ENCODE peak calls at places on chromosomes 4 and X, in eight cellular contexts. One of them, this sample, is unnamed.

GRCh38 chr4:56995525-56995924 is 16.8 kb downstream of the POLR2B start:
- DNase-seq in kidney epithelial cell: no peak
- DNase-seq in WTC11: no peak
- DNase-seq in AG04450: peak; percentile 87
- DNase-seq in bronchial epithelial cell: no peak
- DNase-seq in transverse colon: peak; percentile 53
- DNase-seq in body of pancreas: peak; percentile 62
- DNase-seq in gastrocnemius medialis: peak; percentile 69
- DNase-seq in this sample: peak; percentile 53

GRCh38 chr4:76781698-76782595 is 116.0 kb downstream of the SOWAHB start:
- DNase-seq in kidney epithelial cell: peak; percentile 84
- DNase-seq in WTC11: no peak
- DNase-seq in AG04450: peak; percentile 91
- DNase-seq in bronchial epithelial cell: peak; percentile 100
- DNase-seq in transverse colon: no peak
- DNase-seq in body of pancreas: no peak
- DNase-seq in gastrocnemius medialis: no peak
- DNase-seq in this sample: peak; percentile 96

GRCh38 chr4:147479817-147480216 is 1.1 kb upstream of the EDNRA start:
- DNase-seq in kidney epithelial cell: no peak
- DNase-seq in WTC11: no peak
- DNase-seq in AG04450: no peak
- DNase-seq in bronchial epithelial cell: peak; percentile 78
- DNase-seq in transverse colon: no peak
- DNase-seq in body of pancreas: peak; percentile 16
- DNase-seq in gastrocnemius medialis: no peak
- DNase-seq in this sample: peak; percentile 18

GRCh38 chr4:115187136-115187535 is 73.7 kb upstream of the NDST4 start:
- DNase-seq in kidney epithelial cell: no peak
- DNase-seq in WTC11: no peak
- DNase-seq in AG04450: no peak
- DNase-seq in bronchial epithelial cell: peak; percentile 17
- DNase-seq in transverse colon: no peak
- DNase-seq in body of pancreas: no peak
- DNase-seq in gastrocnemius medialis: no peak
- DNase-seq in this sample: no peak

GRCh38 chr4:3572363-3572762 is 40.1 kb upstream of the LRPAP1 start:
- DNase-seq in kidney epithelial cell: no peak
- DNase-seq in WTC11: peak; percentile 48
- DNase-seq in AG04450: no peak
- DNase-seq in bronchial epithelial cell: no peak
- DNase-seq in transverse colon: no peak
- DNase-seq in body of pancreas: no peak
- DNase-seq in gastrocnemius medialis: no peak
- DNase-seq in this sample: no peak

GRCh38 chrX:38805294-38806053 is 4.2 kb downstream of the MID1IP1 start:
- DNase-seq in kidney epithelial cell: no peak
- DNase-seq in WTC11: peak; percentile 25
- DNase-seq in AG04450: peak; percentile 43
- DNase-seq in bronchial epithelial cell: peak; percentile 60
- DNase-seq in transverse colon: peak; percentile 71
- DNase-seq in body of pancreas: peak; percentile 74
- DNase-seq in gastrocnemius medialis: peak; percentile 75
- DNase-seq in this sample: peak; percentile 51

GRCh38 chrX:118355225-118355920 is 9.5 kb downstream of the WDR44 start:
- DNase-seq in kidney epithelial cell: no peak
- DNase-seq in WTC11: no peak
- DNase-seq in AG04450: no peak
- DNase-seq in bronchial epithelial cell: peak; percentile 49
- DNase-seq in transverse colon: no peak
- DNase-seq in body of pancreas: no peak
- DNase-seq in gastrocnemius medialis: no peak
- DNase-seq in this sample: no peak

GRCh38 chr4:7390906-7391636 is 43.7 kb downstream of the PSAPL1 start:
- DNase-seq in kidney epithelial cell: no peak
- DNase-seq in WTC11: no peak
- DNase-seq in AG04450: no peak
- DNase-seq in bronchial epithelial cell: no peak
- DNase-seq in transverse colon: no peak
- DNase-seq in body of pancreas: peak; percentile 2
- DNase-seq in gastrocnemius medialis: no peak
- DNase-seq in this sample: no peak

GRCh38 chr4:184096561-184097239 is 121.0 kb downstream of the ENPP6 start:
- DNase-seq in kidney epithelial cell: no peak
- DNase-seq in WTC11: no peak
- DNase-seq in AG04450: no peak
- DNase-seq in bronchial epithelial cell: no peak
- DNase-seq in transverse colon: no peak
- DNase-seq in body of pancreas: no peak
- DNase-seq in gastrocnemius medialis: no peak
- DNase-seq in this sample: peak; percentile 40

GRCh38 chr4:15153662-15154061 is 151.4 kb downstream of the CPEB2 start:
- DNase-seq in kidney epithelial cell: no peak
- DNase-seq in WTC11: no peak
- DNase-seq in AG04450: no peak
- DNase-seq in bronchial epithelial cell: no peak
- DNase-seq in transverse colon: no peak
- DNase-seq in body of pancreas: no peak
- DNase-seq in gastrocnemius medialis: no peak
- DNase-seq in this sample: no peak

GRCh38 chrX:47796433-47796906 is 40.2 kb upstream of the ZNF81 start:
- DNase-seq in kidney epithelial cell: no peak
- DNase-seq in WTC11: no peak
- DNase-seq in AG04450: peak; percentile 18
- DNase-seq in bronchial epithelial cell: peak; percentile 81
- DNase-seq in transverse colon: no peak
- DNase-seq in body of pancreas: no peak
- DNase-seq in gastrocnemius medialis: no peak
- DNase-seq in this sample: peak; percentile 20

GRCh38 chr4:7324651-7325121 is 110.0 kb downstream of the PSAPL1 start:
- DNase-seq in kidney epithelial cell: no peak
- DNase-seq in WTC11: no peak
- DNase-seq in AG04450: no peak
- DNase-seq in bronchial epithelial cell: no peak
- DNase-seq in transverse colon: no peak
- DNase-seq in body of pancreas: no peak
- DNase-seq in gastrocnemius medialis: no peak
- DNase-seq in this sample: no peak

GRCh38 chrX:21745756-21746155 is 12.2 kb downstream of the SMPX start:
- DNase-seq in kidney epithelial cell: no peak
- DNase-seq in WTC11: peak; percentile 25
- DNase-seq in AG04450: no peak
- DNase-seq in bronchial epithelial cell: no peak
- DNase-seq in transverse colon: peak; percentile 28
- DNase-seq in body of pancreas: peak; percentile 25
- DNase-seq in gastrocnemius medialis: peak; percentile 42
- DNase-seq in this sample: no peak
- TF ChIP-seq CTCF in kidney epithelial cell: peak; percentile 54
- TF ChIP-seq CTCF in WTC11: no peak
- TF ChIP-seq CTCF in AG04450: peak; percentile 55
- TF ChIP-seq CTCF in bronchial epithelial cell: peak; percentile 52
- TF ChIP-seq CTCF in transverse colon: peak; percentile 33
- TF ChIP-seq CTCF in body of pancreas: peak; percentile 57
- TF ChIP-seq CTCF in gastrocnemius medialis: peak; percentile 38
- TF ChIP-seq CTCF in this sample: peak; percentile 55

GRCh38 chr4:152989554-152989970 is 53.4 kb downstream of the FHDC1 start:
- DNase-seq in kidney epithelial cell: no peak
- DNase-seq in WTC11: no peak
- DNase-seq in AG04450: no peak
- DNase-seq in bronchial epithelial cell: no peak
- DNase-seq in transverse colon: peak; percentile 50
- DNase-seq in body of pancreas: no peak
- DNase-seq in gastrocnemius medialis: no peak
- DNase-seq in this sample: no peak

GRCh38 chr4:152990471-152991131 is 54.5 kb downstream of the FHDC1 start:
- DNase-seq in kidney epithelial cell: no peak
- DNase-seq in WTC11: no peak
- DNase-seq in AG04450: no peak
- DNase-seq in bronchial epithelial cell: no peak
- DNase-seq in transverse colon: no peak
- DNase-seq in body of pancreas: no peak
- DNase-seq in gastrocnemius medialis: no peak
- DNase-seq in this sample: no peak

GRCh38 chr4:152992027-152992426 is 55.9 kb downstream of the FHDC1 start:
- DNase-seq in kidney epithelial cell: no peak
- DNase-seq in WTC11: no peak
- DNase-seq in AG04450: no peak
- DNase-seq in bronchial epithelial cell: peak; percentile 99
- DNase-seq in transverse colon: peak; percentile 36
- DNase-seq in body of pancreas: no peak
- DNase-seq in gastrocnemius medialis: no peak
- DNase-seq in this sample: no peak

GRCh38 chr4:152991361-152991760 is 55.2 kb downstream of the FHDC1 start:
- DNase-seq in kidney epithelial cell: no peak
- DNase-seq in WTC11: no peak
- DNase-seq in AG04450: no peak
- DNase-seq in bronchial epithelial cell: no peak
- DNase-seq in transverse colon: no peak
- DNase-seq in body of pancreas: no peak
- DNase-seq in gastrocnemius medialis: no peak
- DNase-seq in this sample: no peak

DNA sequence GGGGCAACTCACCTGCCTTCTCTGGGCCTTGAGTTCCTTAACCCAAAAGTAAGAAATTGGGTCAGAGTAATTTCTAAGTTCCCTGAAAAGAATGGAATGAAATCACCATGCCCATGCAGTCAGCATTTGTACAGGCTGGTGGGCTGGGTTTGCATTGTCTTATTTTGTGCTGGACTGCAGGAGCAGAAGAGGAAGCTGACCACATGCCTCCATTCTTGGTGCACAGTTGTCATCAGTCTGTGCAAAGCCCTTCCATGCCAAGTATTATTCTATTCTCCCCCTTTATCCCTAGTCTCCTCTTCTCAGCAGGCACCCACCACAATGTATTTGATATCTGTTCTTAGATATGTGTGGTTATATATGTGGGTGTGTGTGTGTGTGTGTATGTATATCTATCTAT is 56.4 kb downstream of the FHDC1 start:
- DNase-seq in kidney epithelial cell: no peak
- DNase-seq in WTC11: no peak
- DNase-seq in AG04450: no peak
- DNase-seq in bronchial epithelial cell: no peak
- DNase-seq in transverse colon: no peak
- DNase-seq in body of pancreas: no peak
- DNase-seq in gastrocnemius medialis: no peak
- DNase-seq in this sample: no peak
- TF ChIP-seq CTCF in kidney epithelial cell: no peak
- TF ChIP-seq CTCF in WTC11: no peak
- TF ChIP-seq CTCF in AG04450: no peak
- TF ChIP-seq CTCF in bronchial epithelial cell: no peak
- TF ChIP-seq CTCF in transverse colon: no peak
- TF ChIP-seq CTCF in body of pancreas: no peak
- TF ChIP-seq CTCF in gastrocnemius medialis: no peak
- TF ChIP-seq CTCF in this sample: no peak

DNA sequence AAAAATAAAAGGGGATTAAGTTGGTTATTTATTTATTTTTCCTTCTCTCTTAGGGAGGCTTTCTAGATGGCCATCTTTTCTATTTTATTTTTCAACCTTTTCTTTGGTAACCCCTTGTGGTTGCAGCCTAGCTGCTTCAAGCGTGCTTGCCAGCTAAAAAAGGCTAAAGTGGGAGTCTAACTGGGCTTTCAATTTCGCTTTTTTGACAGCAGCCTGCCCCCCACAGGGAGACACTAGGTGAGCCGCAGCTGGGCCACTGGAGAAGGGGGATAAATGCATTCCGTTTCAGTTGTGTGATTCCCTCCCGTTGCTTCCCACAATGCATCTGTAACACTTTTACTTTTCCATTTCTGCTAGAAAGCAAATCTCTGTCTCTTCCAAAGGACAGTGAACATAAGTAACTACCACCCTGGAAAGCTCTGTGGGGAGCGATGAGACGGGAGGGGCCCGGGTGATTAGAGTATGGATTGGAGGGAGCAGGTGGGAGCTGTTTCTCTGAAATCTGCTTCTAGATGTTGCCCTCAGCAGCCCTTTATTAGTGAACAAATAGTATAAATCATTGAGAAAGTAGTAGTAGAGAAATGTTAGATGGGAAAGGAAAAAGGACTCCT is 86.2 kb upstream of the RAPGEF2 start:
- DNase-seq in kidney epithelial cell: peak; percentile 29
- DNase-seq in WTC11: peak; percentile 63
- DNase-seq in AG04450: no peak
- DNase-seq in bronchial epithelial cell: no peak
- DNase-seq in transverse colon: peak; percentile 34
- DNase-seq in body of pancreas: no peak
- DNase-seq in gastrocnemius medialis: no peak
- DNase-seq in this sample: no peak
- TF ChIP-seq CTCF in kidney epithelial cell: peak; percentile 50
- TF ChIP-seq CTCF in WTC11: no peak
- TF ChIP-seq CTCF in AG04450: peak; percentile 41
- TF ChIP-seq CTCF in bronchial epithelial cell: no peak
- TF ChIP-seq CTCF in transverse colon: no peak
- TF ChIP-seq CTCF in body of pancreas: peak; percentile 8
- TF ChIP-seq CTCF in gastrocnemius medialis: no peak
- TF ChIP-seq CTCF in this sample: no peak

DNA sequence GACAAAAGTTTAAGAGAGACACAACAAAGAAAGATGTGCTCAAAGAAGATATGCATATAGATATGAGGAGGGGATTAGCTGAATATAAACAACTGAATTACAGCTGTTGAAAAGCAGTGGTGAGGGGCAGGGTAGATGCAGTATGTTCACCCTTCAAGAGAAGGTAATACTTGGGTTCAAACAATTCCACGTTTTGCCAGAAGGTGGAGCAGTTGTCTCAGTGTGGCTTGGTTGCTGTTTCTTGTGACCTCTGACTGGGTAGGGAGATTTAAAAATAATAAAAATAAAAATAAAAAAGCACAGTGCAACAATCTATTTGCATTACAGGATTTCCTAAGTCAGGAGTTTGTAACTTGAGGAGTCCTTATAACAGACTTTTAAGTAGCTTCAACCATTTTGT is 23.3 kb downstream of the PHOX2B start:
- DNase-seq in kidney epithelial cell: no peak
- DNase-seq in WTC11: peak; percentile 33
- DNase-seq in AG04450: no peak
- DNase-seq in bronchial epithelial cell: no peak
- DNase-seq in transverse colon: no peak
- DNase-seq in body of pancreas: no peak
- DNase-seq in gastrocnemius medialis: no peak
- DNase-seq in this sample: no peak
- TF ChIP-seq CTCF in kidney epithelial cell: peak; percentile 23
- TF ChIP-seq CTCF in WTC11: peak; percentile 37
- TF ChIP-seq CTCF in AG04450: peak; percentile 19
- TF ChIP-seq CTCF in bronchial epithelial cell: no peak
- TF ChIP-seq CTCF in transverse colon: no peak
- TF ChIP-seq CTCF in body of pancreas: no peak
- TF ChIP-seq CTCF in gastrocnemius medialis: no peak
- TF ChIP-seq CTCF in this sample: peak; percentile 9